ENCODE peak calls at places on chromosome 21, in eight cellular contexts. U is A673, F is uterus, O is GM23338, K is astrocyte, E is upper lobe of right lung, Q is PC-9, W is brain microvascular endothelial cell. S is an unnamed sample.

GRCh38 chr21:28152729-28153128 is 839.9 kb downstream of the LTN1 start:
- DNase-seq in W (no peak), O (no peak), K (no peak), Q (no peak), U (no peak), E (no peak), F (no peak), S (no peak)

GRCh38 chr21:43321111-43321510 is 105.8 kb downstream of the SIK1 start:
- DNase-seq in F (no peak), U (no peak), Q (no peak), K (no peak), O (no peak), W (no peak), E (no peak), S (no peak)

GRCh38 chr21:14206222-14206621 is 4.5 kb downstream of the LIPI start:
- DNase-seq in F (no peak), Q (no peak), O (no peak), K (no peak), W (no peak), U (peak), E (no peak), S (no peak)

GRCh38 chr21:28747464-28747863 is 245.2 kb downstream of the LTN1 start:
- DNase-seq in O (no peak), K (no peak), E (no peak), W (no peak), Q (no peak), F (no peak), U (no peak), S (no peak)

GRCh38 chr21:27582946-27583270 is 616.0 kb upstream of the ADAMTS5 start:
- DNase-seq in E (no peak), U (no peak), W (peak), Q (no peak), K (peak), O (no peak), F (no peak), S (no peak)

GRCh38 chr21:14687277-14687642 is 141.1 kb upstream of the SAMSN1 start:
- DNase-seq in Q (no peak), W (no peak), O (no peak), F (no peak), U (no peak), E (no peak), K (no peak), S (no peak)

GRCh38 chr21:9839011-9839661 is 682.2 kb upstream of the TPTE start:
- DNase-seq in E (peak), O (no peak), W (no peak), Q (no peak), U (no peak), K (no peak), F (no peak), S (no peak)

GRCh38 chr21:27536319-27536718 is 569.4 kb upstream of the ADAMTS5 start:
- DNase-seq in O (no peak), U (no peak), F (no peak), K (no peak), Q (no peak), W (no peak), E (no peak), S (no peak)

GRCh38 chr21:29738730-29739129 is 201.1 kb downstream of the GRIK1 start:
- DNase-seq in K (no peak), F (no peak), O (no peak), U (no peak), E (no peak), Q (no peak), W (no peak), S (no peak)

GRCh38 chr21:26127918-26128317 is 42.7 kb downstream of the APP start:
- DNase-seq in F (no peak), U (peak), E (no peak), O (no peak), Q (no peak), K (peak), W (peak), S (no peak)

GRCh38 chr21:31182231-31183129 is 144.2 kb upstream of the KRTAP19-8 start:
- DNase-seq in U (no peak), Q (no peak), F (no peak), E (no peak), W (no peak), K (no peak), O (no peak), S (no peak)

GRCh38 chr21:39117571-39117970 is 65.7 kb downstream of the PSMG1 start:
- DNase-seq in F (no peak), K (no peak), O (no peak), W (no peak), U (no peak), E (no peak), Q (no peak), S (no peak)
- H3K27ac ChIP-seq in F (no peak), K (no peak), O (no peak), W (no peak), U (no peak), E (no peak), Q (no peak), S (no peak)

DNA sequence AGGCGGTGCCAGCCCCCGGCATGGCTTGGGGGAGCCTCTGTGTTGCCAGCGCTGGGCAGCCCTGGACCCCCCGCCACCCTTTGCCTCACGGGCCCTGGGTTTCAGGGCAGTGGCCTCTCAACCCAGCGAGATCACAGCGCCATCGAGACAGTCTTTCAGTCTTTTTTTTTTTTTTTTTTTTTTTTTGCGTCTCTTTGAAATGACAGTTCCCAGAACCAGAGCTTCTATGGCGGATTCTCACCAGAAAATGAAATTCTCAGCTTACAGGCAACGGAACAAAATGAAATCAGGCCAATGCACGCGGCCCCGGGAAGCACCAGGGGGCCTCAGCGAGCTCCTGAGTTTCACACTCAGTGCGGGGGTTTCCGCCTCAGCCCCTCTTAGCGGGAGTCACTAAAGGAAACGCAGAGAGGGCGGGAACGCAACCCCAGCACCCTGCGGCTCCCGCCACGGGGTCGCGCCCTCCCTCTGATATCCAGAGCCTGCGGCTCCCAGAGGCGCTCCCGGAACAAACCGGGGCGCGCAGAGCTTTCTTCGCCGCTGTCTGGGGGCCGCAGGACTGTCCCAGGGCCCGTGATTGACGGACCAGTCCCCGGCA is 8.0 kb upstream of the COL6A1 start:
- DNase-seq in E (peak), U (peak), F (peak), K (peak), W (peak), Q (peak), O (peak), S (peak)
- TF ChIP-seq CTCF in E (peak), U (peak), F (peak), K (peak), W (peak), Q (peak), O (peak), S (peak)

GRCh38 chr21:37149411-37149810 is 76.4 kb downstream of the TTC3 start:
- DNase-seq in K (peak), O (no peak), W (peak), U (no peak), F (no peak), E (no peak), Q (no peak), S (no peak)
- H3K27ac ChIP-seq in K (no peak), O (no peak), W (no peak), U (no peak), F (peak), E (no peak), Q (no peak), S (no peak)

DNA sequence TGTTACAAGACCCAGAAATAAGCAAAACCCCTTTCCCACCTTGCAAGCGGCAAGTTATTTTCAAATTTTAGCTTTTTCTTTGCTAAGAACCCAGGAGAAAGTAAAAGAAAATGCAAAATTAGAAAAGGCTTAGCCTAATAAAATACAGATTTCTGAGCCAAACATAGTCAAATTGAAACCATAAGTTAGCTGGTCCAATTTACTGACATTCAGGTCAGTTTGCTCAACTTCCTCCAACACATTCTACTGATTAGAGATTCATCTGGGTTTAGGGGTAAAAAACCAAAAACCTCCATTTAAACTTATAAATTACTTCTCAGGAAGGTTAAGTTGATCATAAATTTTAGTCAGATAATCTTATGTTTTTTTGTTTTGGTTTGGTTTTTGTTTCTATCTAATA is 701.8 kb upstream of the CXADR start:
- DNase-seq in F (no peak), W (no peak), Q (no peak), E (no peak), O (no peak), K (no peak), U (no peak), S (no peak)
- TF ChIP-seq CTCF in F (no peak), W (no peak), Q (no peak), E (no peak), O (no peak), K (no peak), U (no peak), S (no peak)

DNA sequence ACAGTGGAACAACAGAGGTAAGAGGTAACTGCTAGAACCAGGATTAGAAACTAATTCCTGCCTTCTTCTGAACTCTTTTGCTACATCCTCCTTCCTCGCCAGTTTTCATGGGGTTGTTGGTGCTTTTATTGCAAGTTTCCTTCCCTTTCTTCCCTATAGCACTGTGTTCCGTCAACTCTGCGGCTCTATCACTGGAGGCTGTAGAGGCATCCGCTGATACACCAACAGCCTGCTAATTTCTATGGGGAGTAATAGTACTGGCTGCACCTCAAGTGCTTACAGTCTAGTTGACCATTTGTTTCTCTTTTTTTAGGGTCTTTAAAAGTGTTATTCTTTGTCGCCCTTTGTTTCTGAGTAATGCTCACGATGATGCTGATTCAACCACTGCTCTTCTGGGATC is 781 bp downstream of the MIS18A start:
- DNase-seq in F (no peak), K (no peak), U (peak), W (no peak), Q (no peak), O (peak), E (no peak), S (no peak)
- H3K27ac ChIP-seq in F (no peak), K (peak), U (peak), W (no peak), Q (no peak), O (no peak), E (no peak), S (peak)

GRCh38 chr21:45074048-45074817 is at the start of gene ADARB1:
- DNase-seq in Q (peak), F (peak), E (peak), W (peak), U (peak), O (peak), K (peak), S (no peak)

GRCh38 chr21:45073301-45074047 is 906 bp upstream of the ADARB1 start:
- DNase-seq in F (no peak), W (peak), U (no peak), K (no peak), Q (peak), E (peak), O (peak), S (no peak)

GRCh38 chr21:45072166-45072962 is 2.0 kb upstream of the ADARB1 start:
- DNase-seq in W (no peak), E (no peak), F (no peak), O (no peak), U (no peak), K (no peak), Q (no peak), S (no peak)

GRCh38 chr21:45071396-45072165 is 2.8 kb upstream of the ADARB1 start:
- DNase-seq in Q (no peak), F (no peak), W (no peak), O (no peak), U (no peak), K (no peak), E (no peak), S (no peak)

DNA sequence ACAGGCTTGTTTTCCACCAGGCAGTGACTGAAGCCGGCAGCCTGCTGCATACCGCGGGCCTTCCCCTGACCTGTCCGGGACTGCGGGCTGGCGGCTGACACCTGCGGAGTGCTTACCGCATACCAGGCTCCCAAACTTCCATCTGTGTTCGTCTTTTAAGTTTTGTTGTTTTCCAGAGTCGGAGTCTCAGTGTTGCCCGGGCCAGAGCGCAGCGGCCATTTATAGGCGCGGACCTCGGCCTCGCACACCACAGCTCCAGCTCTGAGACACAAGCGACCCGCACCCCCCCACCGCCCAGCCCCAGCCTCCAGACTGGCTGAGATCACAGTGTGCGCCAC is 1.4 kb upstream of the ADARB1 start:
- DNase-seq in W (no peak), Q (no peak), F (no peak), U (no peak), K (no peak), E (no peak), O (peak), S (no peak)
- TF ChIP-seq CTCF in W (no peak), Q (no peak), F (no peak), U (no peak), K (no peak), E (no peak), O (no peak), S (no peak)

DNA sequence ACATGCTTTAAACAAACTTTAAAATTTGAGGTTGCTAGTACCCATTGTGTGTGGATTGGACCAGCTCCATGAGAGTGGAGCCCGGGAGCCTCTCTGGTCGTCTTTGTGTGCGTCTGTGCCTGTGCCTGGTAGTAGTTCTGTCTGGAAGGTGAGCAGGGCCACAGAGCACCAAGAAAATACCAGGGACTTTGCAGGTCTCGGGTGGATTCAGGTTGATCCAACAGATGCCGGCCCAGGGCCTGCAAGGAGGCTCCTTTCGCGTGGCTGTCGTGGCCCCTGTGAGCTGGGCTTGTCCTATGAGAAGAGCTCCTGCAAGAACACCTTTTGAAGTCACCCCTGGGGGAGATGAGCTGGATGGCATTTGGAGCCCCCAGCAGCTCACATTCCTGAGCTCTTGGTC is 28.3 kb downstream of the COL18A1 start:
- DNase-seq in F (no peak), K (no peak), O (no peak), E (no peak), Q (no peak), U (no peak), W (no peak), S (no peak)
- H3K27ac ChIP-seq in F (peak), K (peak), O (no peak), E (no peak), Q (no peak), U (no peak), W (peak), S (peak)

GRCh38 chr21:41369915-41370839 is 8.3 kb downstream of the MX2 start:
- DNase-seq in U (no peak), E (peak), Q (no peak), O (peak), K (no peak), W (no peak), F (no peak), S (no peak)

GRCh38 chr21:41370840-41371697 is 9.2 kb downstream of the MX2 start:
- DNase-seq in W (no peak), O (no peak), E (no peak), K (peak), U (no peak), F (no peak), Q (no peak), S (no peak)

GRCh38 chr21:41368361-41369104 is 6.7 kb downstream of the MX2 start:
- DNase-seq in F (no peak), E (no peak), Q (no peak), U (no peak), K (no peak), W (no peak), O (no peak), S (no peak)

GRCh38 chr21:41367598-41368360 is 6.0 kb downstream of the MX2 start:
- DNase-seq in E (no peak), U (no peak), Q (no peak), K (no peak), O (no peak), F (no peak), W (no peak), S (no peak)

GRCh38 chr21:41369105-41369914 is 7.5 kb downstream of the MX2 start:
- DNase-seq in F (peak), K (no peak), W (no peak), Q (no peak), O (peak), E (peak), U (peak), S (no peak)
- TF ChIP-seq CTCF in F (no peak), K (no peak), W (peak), Q (no peak), O (peak), E (no peak), U (no peak), S (no peak)

GRCh38 chr21:35048706-35049617 is at the start of gene RUNX1:
- DNase-seq in E (peak), F (no peak), K (peak), O (no peak), Q (peak), U (no peak), W (peak), S (no peak)
- H3K27ac ChIP-seq in E (peak), F (no peak), K (peak), O (no peak), Q (peak), U (no peak), W (peak), S (peak)